ENCODE peak calls at places on chromosomes 16 and 17, in nine cellular contexts. One of them, this sample, is unnamed.

GRCh38 chr16:55478827-55479559 is at the start of gene MMP2:
- DNase-seq in NCI-H1092: no peak
- DNase-seq in hypothalamus: no peak
- DNase-seq in NCI-H524: peak; percentile 64
- DNase-seq in NCI-H1105: peak; percentile 62
- DNase-seq in renal cortical epithelial cell: no peak
- DNase-seq in stimulated activated CD4-positive, alpha-beta T cell treated with anti-CD3 and anti-CD28 coated beads, Interleukin-2, amount 100 ng/mL, for 24 hours: no peak
- DNase-seq in H7: peak; percentile 96
- DNase-seq in activated naive CD4-positive, alpha-beta T cell treated with Interleukin-2 at 50 U/mL for 16 hours: no peak
- DNase-seq in this sample: no peak

GRCh38 chr17:80220709-80221215 is 535 bp downstream of the SLC26A11 start:
- DNase-seq in activated naive CD4-positive, alpha-beta T cell treated with Interleukin-2 at 50 U/mL for 16 hours: peak; percentile 21
- DNase-seq in H7: no peak
- DNase-seq in NCI-H1105: no peak
- DNase-seq in renal cortical epithelial cell: no peak
- DNase-seq in NCI-H1092: no peak
- DNase-seq in stimulated activated CD4-positive, alpha-beta T cell treated with anti-CD3 and anti-CD28 coated beads, Interleukin-2, amount 100 ng/mL, for 24 hours: no peak
- DNase-seq in NCI-H524: peak; percentile 32
- DNase-seq in hypothalamus: peak; percentile 18
- DNase-seq in this sample: no peak

GRCh38 chr17:32007463-32008298 is 498 bp downstream of the LRRC37B start:
- DNase-seq in H7: peak; percentile 73
- DNase-seq in renal cortical epithelial cell: no peak
- DNase-seq in NCI-H1105: peak; percentile 20
- DNase-seq in NCI-H1092: no peak
- DNase-seq in activated naive CD4-positive, alpha-beta T cell treated with Interleukin-2 at 50 U/mL for 16 hours: peak; percentile 45
- DNase-seq in stimulated activated CD4-positive, alpha-beta T cell treated with anti-CD3 and anti-CD28 coated beads, Interleukin-2, amount 100 ng/mL, for 24 hours: peak; percentile 60
- DNase-seq in NCI-H524: peak; percentile 73
- DNase-seq in hypothalamus: peak; percentile 31
- DNase-seq in this sample: peak; percentile 50

GRCh38 chr16:19095699-19096098 is 18.1 kb upstream of the ITPRIPL2 start:
- DNase-seq in stimulated activated CD4-positive, alpha-beta T cell treated with anti-CD3 and anti-CD28 coated beads, Interleukin-2, amount 100 ng/mL, for 24 hours: no peak
- DNase-seq in renal cortical epithelial cell: peak; percentile 80
- DNase-seq in H7: no peak
- DNase-seq in hypothalamus: no peak
- DNase-seq in activated naive CD4-positive, alpha-beta T cell treated with Interleukin-2 at 50 U/mL for 16 hours: no peak
- DNase-seq in NCI-H1105: no peak
- DNase-seq in NCI-H1092: no peak
- DNase-seq in NCI-H524: no peak
- DNase-seq in this sample: no peak

GRCh38 chr17:15777717-15778116 is 45.6 kb downstream of the TBC1D26 start:
- DNase-seq in stimulated activated CD4-positive, alpha-beta T cell treated with anti-CD3 and anti-CD28 coated beads, Interleukin-2, amount 100 ng/mL, for 24 hours: no peak
- DNase-seq in activated naive CD4-positive, alpha-beta T cell treated with Interleukin-2 at 50 U/mL for 16 hours: no peak
- DNase-seq in renal cortical epithelial cell: no peak
- DNase-seq in H7: no peak
- DNase-seq in hypothalamus: no peak
- DNase-seq in NCI-H524: no peak
- DNase-seq in NCI-H1105: no peak
- DNase-seq in NCI-H1092: no peak
- DNase-seq in this sample: no peak

GRCh38 chr16:27429330-27429871 is 27.4 kb downstream of the IL21R start:
- DNase-seq in NCI-H1105: no peak
- DNase-seq in hypothalamus: no peak
- DNase-seq in renal cortical epithelial cell: no peak
- DNase-seq in activated naive CD4-positive, alpha-beta T cell treated with Interleukin-2 at 50 U/mL for 16 hours: no peak
- DNase-seq in NCI-H1092: no peak
- DNase-seq in NCI-H524: no peak
- DNase-seq in stimulated activated CD4-positive, alpha-beta T cell treated with anti-CD3 and anti-CD28 coated beads, Interleukin-2, amount 100 ng/mL, for 24 hours: no peak
- DNase-seq in H7: no peak
- DNase-seq in this sample: no peak

GRCh38 chr17:40541873-40542561 is 23.3 kb downstream of the CCR7 start:
- DNase-seq in renal cortical epithelial cell: no peak
- DNase-seq in activated naive CD4-positive, alpha-beta T cell treated with Interleukin-2 at 50 U/mL for 16 hours: no peak
- DNase-seq in H7: no peak
- DNase-seq in NCI-H1092: no peak
- DNase-seq in NCI-H524: no peak
- DNase-seq in NCI-H1105: no peak
- DNase-seq in hypothalamus: no peak
- DNase-seq in stimulated activated CD4-positive, alpha-beta T cell treated with anti-CD3 and anti-CD28 coated beads, Interleukin-2, amount 100 ng/mL, for 24 hours: no peak
- DNase-seq in this sample: no peak

GRCh38 chr16:63361032-63361624 is 1324.9 kb upstream of the CDH8 start:
- DNase-seq in NCI-H524: peak; percentile 81
- DNase-seq in H7: peak; percentile 23
- DNase-seq in stimulated activated CD4-positive, alpha-beta T cell treated with anti-CD3 and anti-CD28 coated beads, Interleukin-2, amount 100 ng/mL, for 24 hours: no peak
- DNase-seq in activated naive CD4-positive, alpha-beta T cell treated with Interleukin-2 at 50 U/mL for 16 hours: no peak
- DNase-seq in hypothalamus: no peak
- DNase-seq in renal cortical epithelial cell: peak; percentile 67
- DNase-seq in NCI-H1105: no peak
- DNase-seq in NCI-H1092: peak; percentile 41
- DNase-seq in this sample: peak; percentile 56

GRCh38 chr17:63785556-63785955 is 11.6 kb downstream of the DDX42 start:
- DNase-seq in renal cortical epithelial cell: peak; percentile 65
- DNase-seq in stimulated activated CD4-positive, alpha-beta T cell treated with anti-CD3 and anti-CD28 coated beads, Interleukin-2, amount 100 ng/mL, for 24 hours: no peak
- DNase-seq in H7: no peak
- DNase-seq in NCI-H1105: no peak
- DNase-seq in NCI-H1092: no peak
- DNase-seq in hypothalamus: no peak
- DNase-seq in NCI-H524: no peak
- DNase-seq in activated naive CD4-positive, alpha-beta T cell treated with Interleukin-2 at 50 U/mL for 16 hours: no peak
- DNase-seq in this sample: no peak

GRCh38 chr17:81491761-81492160 is 20.8 kb downstream of the ACTG1 start:
- DNase-seq in NCI-H1092: no peak
- DNase-seq in H7: no peak
- DNase-seq in hypothalamus: no peak
- DNase-seq in NCI-H1105: no peak
- DNase-seq in NCI-H524: no peak
- DNase-seq in activated naive CD4-positive, alpha-beta T cell treated with Interleukin-2 at 50 U/mL for 16 hours: no peak
- DNase-seq in stimulated activated CD4-positive, alpha-beta T cell treated with anti-CD3 and anti-CD28 coated beads, Interleukin-2, amount 100 ng/mL, for 24 hours: no peak
- DNase-seq in renal cortical epithelial cell: no peak
- DNase-seq in this sample: no peak

GRCh38 chr16:50441758-50442157 is 73.0 kb upstream of the BRD7 start:
- DNase-seq in NCI-H1092: no peak
- DNase-seq in stimulated activated CD4-positive, alpha-beta T cell treated with anti-CD3 and anti-CD28 coated beads, Interleukin-2, amount 100 ng/mL, for 24 hours: no peak
- DNase-seq in NCI-H524: no peak
- DNase-seq in H7: no peak
- DNase-seq in NCI-H1105: no peak
- DNase-seq in activated naive CD4-positive, alpha-beta T cell treated with Interleukin-2 at 50 U/mL for 16 hours: no peak
- DNase-seq in hypothalamus: no peak
- DNase-seq in renal cortical epithelial cell: no peak
- DNase-seq in this sample: no peak

GRCh38 chr17:67520282-67520906 is 143.3 kb downstream of the PITPNC1 start:
- DNase-seq in hypothalamus: no peak
- DNase-seq in NCI-H1092: no peak
- DNase-seq in H7: no peak
- DNase-seq in activated naive CD4-positive, alpha-beta T cell treated with Interleukin-2 at 50 U/mL for 16 hours: no peak
- DNase-seq in stimulated activated CD4-positive, alpha-beta T cell treated with anti-CD3 and anti-CD28 coated beads, Interleukin-2, amount 100 ng/mL, for 24 hours: no peak
- DNase-seq in renal cortical epithelial cell: peak; percentile 69
- DNase-seq in NCI-H524: no peak
- DNase-seq in NCI-H1105: no peak
- DNase-seq in this sample: no peak

GRCh38 chr17:81498953-81499600 is 13.5 kb downstream of the ACTG1 start:
- DNase-seq in NCI-H1092: no peak
- DNase-seq in activated naive CD4-positive, alpha-beta T cell treated with Interleukin-2 at 50 U/mL for 16 hours: no peak
- DNase-seq in stimulated activated CD4-positive, alpha-beta T cell treated with anti-CD3 and anti-CD28 coated beads, Interleukin-2, amount 100 ng/mL, for 24 hours: no peak
- DNase-seq in hypothalamus: no peak
- DNase-seq in H7: peak; percentile 55
- DNase-seq in renal cortical epithelial cell: no peak
- DNase-seq in NCI-H1105: no peak
- DNase-seq in NCI-H524: no peak
- DNase-seq in this sample: no peak

GRCh38 chr16:77171750-77172635 is 19.0 kb upstream of the MON1B start:
- DNase-seq in activated naive CD4-positive, alpha-beta T cell treated with Interleukin-2 at 50 U/mL for 16 hours: no peak
- DNase-seq in hypothalamus: no peak
- DNase-seq in NCI-H524: peak; percentile 86
- DNase-seq in NCI-H1105: peak; percentile 42
- DNase-seq in H7: peak; percentile 41
- DNase-seq in renal cortical epithelial cell: peak; percentile 53
- DNase-seq in NCI-H1092: peak; percentile 65
- DNase-seq in stimulated activated CD4-positive, alpha-beta T cell treated with anti-CD3 and anti-CD28 coated beads, Interleukin-2, amount 100 ng/mL, for 24 hours: peak; percentile 36
- DNase-seq in this sample: peak; percentile 51

GRCh38 chr16:47037396-47037745 is 63.9 kb upstream of the DNAJA2 start:
- DNase-seq in NCI-H1105: no peak
- DNase-seq in hypothalamus: no peak
- DNase-seq in H7: no peak
- DNase-seq in stimulated activated CD4-positive, alpha-beta T cell treated with anti-CD3 and anti-CD28 coated beads, Interleukin-2, amount 100 ng/mL, for 24 hours: peak; percentile 38
- DNase-seq in renal cortical epithelial cell: no peak
- DNase-seq in NCI-H1092: no peak
- DNase-seq in activated naive CD4-positive, alpha-beta T cell treated with Interleukin-2 at 50 U/mL for 16 hours: peak; percentile 35
- DNase-seq in NCI-H524: peak; percentile 50
- DNase-seq in this sample: peak; percentile 10

GRCh38 chr17:30278032-30278431 is 13.7 kb downstream of the BLMH start:
- DNase-seq in NCI-H1092: no peak
- DNase-seq in H7: peak; percentile 25
- DNase-seq in renal cortical epithelial cell: peak; percentile 62
- DNase-seq in activated naive CD4-positive, alpha-beta T cell treated with Interleukin-2 at 50 U/mL for 16 hours: no peak
- DNase-seq in NCI-H524: peak; percentile 63
- DNase-seq in NCI-H1105: no peak
- DNase-seq in stimulated activated CD4-positive, alpha-beta T cell treated with anti-CD3 and anti-CD28 coated beads, Interleukin-2, amount 100 ng/mL, for 24 hours: no peak
- DNase-seq in hypothalamus: no peak
- DNase-seq in this sample: peak; percentile 16

GRCh38 chr16:55271945-55272513 is 52.0 kb upstream of the IRX6 start:
- DNase-seq in H7: no peak
- DNase-seq in NCI-H1092: no peak
- DNase-seq in hypothalamus: no peak
- DNase-seq in renal cortical epithelial cell: no peak
- DNase-seq in activated naive CD4-positive, alpha-beta T cell treated with Interleukin-2 at 50 U/mL for 16 hours: no peak
- DNase-seq in NCI-H524: no peak
- DNase-seq in NCI-H1105: no peak
- DNase-seq in stimulated activated CD4-positive, alpha-beta T cell treated with anti-CD3 and anti-CD28 coated beads, Interleukin-2, amount 100 ng/mL, for 24 hours: no peak
- DNase-seq in this sample: no peak

GRCh38 chr17:68972119-68972704 is 17.0 kb upstream of the ABCA8 start:
- DNase-seq in stimulated activated CD4-positive, alpha-beta T cell treated with anti-CD3 and anti-CD28 coated beads, Interleukin-2, amount 100 ng/mL, for 24 hours: no peak
- DNase-seq in activated naive CD4-positive, alpha-beta T cell treated with Interleukin-2 at 50 U/mL for 16 hours: no peak
- DNase-seq in renal cortical epithelial cell: peak; percentile 6
- DNase-seq in NCI-H1105: no peak
- DNase-seq in NCI-H524: peak; percentile 39
- DNase-seq in NCI-H1092: no peak
- DNase-seq in hypothalamus: no peak
- DNase-seq in H7: peak; percentile 17
- DNase-seq in this sample: peak; percentile 9

GRCh38 chr17:64491034-64491860 is 5.6 kb downstream of the POLG2 start:
- DNase-seq in stimulated activated CD4-positive, alpha-beta T cell treated with anti-CD3 and anti-CD28 coated beads, Interleukin-2, amount 100 ng/mL, for 24 hours: no peak
- DNase-seq in hypothalamus: no peak
- DNase-seq in H7: no peak
- DNase-seq in NCI-H1092: no peak
- DNase-seq in renal cortical epithelial cell: peak; percentile 39
- DNase-seq in NCI-H1105: no peak
- DNase-seq in activated naive CD4-positive, alpha-beta T cell treated with Interleukin-2 at 50 U/mL for 16 hours: peak; percentile 52
- DNase-seq in NCI-H524: peak; percentile 9
- DNase-seq in this sample: peak; percentile 31

GRCh38 chr16:3716831-3717234 is 491 bp downstream of the TRAP1 start:
- DNase-seq in NCI-H524: peak; percentile 48
- DNase-seq in NCI-H1092: peak; percentile 21
- DNase-seq in renal cortical epithelial cell: no peak
- DNase-seq in stimulated activated CD4-positive, alpha-beta T cell treated with anti-CD3 and anti-CD28 coated beads, Interleukin-2, amount 100 ng/mL, for 24 hours: peak; percentile 51
- DNase-seq in activated naive CD4-positive, alpha-beta T cell treated with Interleukin-2 at 50 U/mL for 16 hours: peak; percentile 47
- DNase-seq in NCI-H1105: no peak
- DNase-seq in H7: peak; percentile 81
- DNase-seq in hypothalamus: no peak
- DNase-seq in this sample: peak; percentile 28

GRCh38 chr17:62965149-62965648 is 836 bp upstream of the TANC2 start:
- DNase-seq in NCI-H1105: no peak
- DNase-seq in NCI-H524: no peak
- DNase-seq in hypothalamus: no peak
- DNase-seq in activated naive CD4-positive, alpha-beta T cell treated with Interleukin-2 at 50 U/mL for 16 hours: peak; percentile 68
- DNase-seq in H7: peak; percentile 13
- DNase-seq in renal cortical epithelial cell: no peak
- DNase-seq in stimulated activated CD4-positive, alpha-beta T cell treated with anti-CD3 and anti-CD28 coated beads, Interleukin-2, amount 100 ng/mL, for 24 hours: peak; percentile 48
- DNase-seq in NCI-H1092: no peak
- DNase-seq in this sample: peak; percentile 32

GRCh38 chr16:88428616-88429386 is 24.3 kb upstream of the ZFPM1 start:
- DNase-seq in NCI-H1105: no peak
- DNase-seq in hypothalamus: peak; percentile 71
- DNase-seq in NCI-H524: no peak
- DNase-seq in renal cortical epithelial cell: no peak
- DNase-seq in stimulated activated CD4-positive, alpha-beta T cell treated with anti-CD3 and anti-CD28 coated beads, Interleukin-2, amount 100 ng/mL, for 24 hours: no peak
- DNase-seq in NCI-H1092: no peak
- DNase-seq in H7: peak; percentile 65
- DNase-seq in activated naive CD4-positive, alpha-beta T cell treated with Interleukin-2 at 50 U/mL for 16 hours: no peak
- DNase-seq in this sample: no peak

GRCh38 chr16:86118467-86119307 is 219.7 kb downstream of the IRF8 start:
- DNase-seq in renal cortical epithelial cell: peak; percentile 26
- DNase-seq in stimulated activated CD4-positive, alpha-beta T cell treated with anti-CD3 and anti-CD28 coated beads, Interleukin-2, amount 100 ng/mL, for 24 hours: no peak
- DNase-seq in H7: peak; percentile 13
- DNase-seq in NCI-H1105: no peak
- DNase-seq in hypothalamus: no peak
- DNase-seq in NCI-H1092: no peak
- DNase-seq in NCI-H524: no peak
- DNase-seq in activated naive CD4-positive, alpha-beta T cell treated with Interleukin-2 at 50 U/mL for 16 hours: no peak
- DNase-seq in this sample: no peak

GRCh38 chr17:6940186-6940649 is 55.6 kb upstream of the ALOX12 start:
- DNase-seq in renal cortical epithelial cell: no peak
- DNase-seq in stimulated activated CD4-positive, alpha-beta T cell treated with anti-CD3 and anti-CD28 coated beads, Interleukin-2, amount 100 ng/mL, for 24 hours: no peak
- DNase-seq in activated naive CD4-positive, alpha-beta T cell treated with Interleukin-2 at 50 U/mL for 16 hours: no peak
- DNase-seq in NCI-H524: no peak
- DNase-seq in NCI-H1105: no peak
- DNase-seq in hypothalamus: no peak
- DNase-seq in NCI-H1092: no peak
- DNase-seq in H7: no peak
- DNase-seq in this sample: no peak

GRCh38 chr17:80471922-80472321 is 4.5 kb downstream of the NPTX1 start:
- DNase-seq in renal cortical epithelial cell: no peak
- DNase-seq in hypothalamus: no peak
- DNase-seq in NCI-H524: no peak
- DNase-seq in activated naive CD4-positive, alpha-beta T cell treated with Interleukin-2 at 50 U/mL for 16 hours: no peak
- DNase-seq in H7: no peak
- DNase-seq in stimulated activated CD4-positive, alpha-beta T cell treated with anti-CD3 and anti-CD28 coated beads, Interleukin-2, amount 100 ng/mL, for 24 hours: no peak
- DNase-seq in NCI-H1105: no peak
- DNase-seq in NCI-H1092: no peak
- DNase-seq in this sample: no peak

GRCh38 chr17:43641416-43641815 is 20.3 kb downstream of the MEOX1 start:
- DNase-seq in NCI-H524: no peak
- DNase-seq in H7: no peak
- DNase-seq in activated naive CD4-positive, alpha-beta T cell treated with Interleukin-2 at 50 U/mL for 16 hours: no peak
- DNase-seq in stimulated activated CD4-positive, alpha-beta T cell treated with anti-CD3 and anti-CD28 coated beads, Interleukin-2, amount 100 ng/mL, for 24 hours: no peak
- DNase-seq in NCI-H1092: no peak
- DNase-seq in hypothalamus: no peak
- DNase-seq in renal cortical epithelial cell: no peak
- DNase-seq in NCI-H1105: no peak
- DNase-seq in this sample: no peak

GRCh38 chr17:46895171-46895570 is 27.8 kb upstream of the GOSR2 start:
- DNase-seq in activated naive CD4-positive, alpha-beta T cell treated with Interleukin-2 at 50 U/mL for 16 hours: no peak
- DNase-seq in NCI-H524: no peak
- DNase-seq in NCI-H1105: no peak
- DNase-seq in NCI-H1092: no peak
- DNase-seq in H7: no peak
- DNase-seq in stimulated activated CD4-positive, alpha-beta T cell treated with anti-CD3 and anti-CD28 coated beads, Interleukin-2, amount 100 ng/mL, for 24 hours: no peak
- DNase-seq in hypothalamus: no peak
- DNase-seq in renal cortical epithelial cell: no peak
- DNase-seq in this sample: no peak

GRCh38 chr17:13288248-13288647 is 270.4 kb upstream of the ELAC2 start:
- DNase-seq in NCI-H1092: no peak
- DNase-seq in NCI-H1105: no peak
- DNase-seq in stimulated activated CD4-positive, alpha-beta T cell treated with anti-CD3 and anti-CD28 coated beads, Interleukin-2, amount 100 ng/mL, for 24 hours: no peak
- DNase-seq in renal cortical epithelial cell: no peak
- DNase-seq in activated naive CD4-positive, alpha-beta T cell treated with Interleukin-2 at 50 U/mL for 16 hours: no peak
- DNase-seq in hypothalamus: no peak
- DNase-seq in H7: no peak
- DNase-seq in NCI-H524: no peak
- DNase-seq in this sample: no peak

GRCh38 chr16:2156025-2156848 is 655 bp downstream of the TRAF7 start:
- DNase-seq in hypothalamus: no peak
- DNase-seq in NCI-H1105: no peak
- DNase-seq in NCI-H1092: no peak
- DNase-seq in activated naive CD4-positive, alpha-beta T cell treated with Interleukin-2 at 50 U/mL for 16 hours: peak; percentile 21
- DNase-seq in stimulated activated CD4-positive, alpha-beta T cell treated with anti-CD3 and anti-CD28 coated beads, Interleukin-2, amount 100 ng/mL, for 24 hours: no peak
- DNase-seq in NCI-H524: peak; percentile 22
- DNase-seq in H7: no peak
- DNase-seq in renal cortical epithelial cell: peak; percentile 38
- DNase-seq in this sample: peak; percentile 35

GRCh38 chr16:85798283-85798776 is 1.0 kb downstream of the EMC8 start:
- DNase-seq in NCI-H1092: no peak
- DNase-seq in hypothalamus: no peak
- DNase-seq in renal cortical epithelial cell: peak; percentile 30
- DNase-seq in stimulated activated CD4-positive, alpha-beta T cell treated with anti-CD3 and anti-CD28 coated beads, Interleukin-2, amount 100 ng/mL, for 24 hours: no peak
- DNase-seq in NCI-H1105: no peak
- DNase-seq in H7: peak; percentile 63
- DNase-seq in NCI-H524: no peak
- DNase-seq in activated naive CD4-positive, alpha-beta T cell treated with Interleukin-2 at 50 U/mL for 16 hours: no peak
- DNase-seq in this sample: no peak

GRCh38 chr17:691423-691822 is 23.2 kb downstream of the VPS53 start:
- DNase-seq in stimulated activated CD4-positive, alpha-beta T cell treated with anti-CD3 and anti-CD28 coated beads, Interleukin-2, amount 100 ng/mL, for 24 hours: no peak
- DNase-seq in renal cortical epithelial cell: peak; percentile 44
- DNase-seq in NCI-H1105: no peak
- DNase-seq in NCI-H1092: no peak
- DNase-seq in NCI-H524: no peak
- DNase-seq in H7: no peak
- DNase-seq in activated naive CD4-positive, alpha-beta T cell treated with Interleukin-2 at 50 U/mL for 16 hours: no peak
- DNase-seq in hypothalamus: no peak
- DNase-seq in this sample: no peak

This sample was measured in SW480.